ENCODE peak calls at places on chromosomes 13 and 19, in four cellular contexts. A is H1, H is HepG2, O is GM12878. Q is an unnamed sample.
A peak's percentile ranks its signal among the peaks of the same experiment; 100 is the strongest.

GRCh38 chr13:41294914-41295313 is 16.2 kb upstream of the NAA16 start:
- DNase-seq in A (no peak), H (no peak), O (no peak), Q (no peak)

GRCh38 chr19:56504581-56504980 is 3.1 kb upstream of the ZNF471 start:
- DNase-seq in A (no peak), H (no peak), O (no peak), Q (no peak)

GRCh38 chr19:15538774-15539173 is 30.4 kb downstream of the CYP4F22 start:
- DNase-seq in A (no peak), H (no peak), O (no peak), Q (no peak)

GRCh38 chr19:14265285-14266036 is 59.5 kb upstream of the ADGRL1 start:
- DNase-seq in A (no peak), H (no peak), O (no peak), Q (no peak)

GRCh38 chr13:49357694-49358093 is 86.2 kb downstream of the CAB39L start:
- DNase-seq in A (no peak), H (no peak), O (no peak), Q (no peak)

GRCh38 chr13:60583196-60583908 is 186.3 kb downstream of the TDRD3 start:
- DNase-seq in A (no peak), H (peak; percentile 13), O (no peak), Q (no peak)

GRCh38 chr19:34598217-34599155 is 78.5 kb downstream of the SCGB2B2 start:
- DNase-seq in A (no peak), H (no peak), O (no peak), Q (no peak)

GRCh38 chr13:36212789-36213188 is 1.6 kb downstream of the SOHLH2 start:
- DNase-seq in A (no peak), H (no peak), O (no peak), Q (no peak)

GRCh38 chr13:52053460-52053859 is 29.0 kb downstream of the UTP14C start:
- DNase-seq in A (no peak), H (no peak), O (no peak), Q (no peak)

GRCh38 chr19:49877879-49878743 is 609 bp downstream of the TBC1D17 start:
- DNase-seq in A (peak; percentile 94), H (peak; percentile 93), O (peak; percentile 92), Q (peak; percentile 98)

GRCh38 chr19:49878744-49879070 is 1.2 kb downstream of the TBC1D17 start:
- DNase-seq in A (no peak), H (no peak), O (no peak), Q (no peak)

GRCh38 chr19:49875801-49876421 is 1.2 kb downstream of the AKT1S1 start:
- DNase-seq in A (no peak), H (peak; percentile 51), O (no peak), Q (no peak)

GRCh38 chr19:49876422-49877019 is 634 bp downstream of the AKT1S1 start:
- DNase-seq in A (peak; percentile 96), H (peak; percentile 96), O (peak; percentile 96), Q (peak; percentile 82)

DNA sequence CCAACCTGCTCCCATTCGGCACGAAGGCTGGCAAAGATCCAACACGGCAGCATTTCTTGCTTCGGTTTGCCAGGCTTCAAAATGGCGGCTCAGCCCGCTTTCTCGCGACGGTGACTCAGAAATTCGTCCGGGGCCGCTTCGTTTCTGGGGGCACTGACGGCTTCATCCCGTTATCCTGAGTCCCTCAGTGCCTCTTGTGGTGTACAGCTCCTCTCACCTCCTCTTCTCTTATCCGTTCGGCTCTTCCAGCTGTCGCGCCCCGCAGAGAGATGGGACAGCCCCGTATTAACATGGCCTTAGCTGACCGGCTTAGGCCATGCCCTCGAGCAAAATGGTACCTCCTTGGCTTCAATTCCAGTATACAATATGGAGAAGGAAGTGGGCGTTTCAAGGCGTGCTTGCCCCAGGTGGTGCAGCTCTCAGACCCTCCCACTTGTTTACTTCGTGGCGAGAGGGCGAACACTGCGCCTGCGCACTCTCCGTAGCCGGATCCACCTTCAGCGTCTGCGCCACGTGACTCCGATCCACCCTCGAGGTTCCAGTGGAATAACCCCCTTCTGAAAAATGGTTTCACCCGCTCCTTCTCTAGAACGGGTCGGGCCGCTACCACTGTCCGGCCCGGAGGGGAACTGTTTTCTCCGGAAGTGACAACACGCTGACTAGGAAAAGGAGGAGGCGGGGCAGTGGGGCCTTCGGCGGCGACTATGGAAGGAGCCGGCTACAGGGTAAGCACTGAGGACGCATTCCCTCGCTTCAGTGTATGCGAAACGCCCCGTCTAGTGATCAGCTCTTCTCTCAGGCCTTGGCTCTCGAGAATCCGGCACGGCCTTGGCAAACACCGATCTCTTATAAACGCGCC is at the start of the genes AKT1S1 and TBC1D17:
- DNase-seq in A (peak; percentile 100), H (peak; percentile 99), O (peak; percentile 100), Q (peak; percentile 100)
- TF ChIP-seq EP300 in A (peak; percentile 100), H (no peak), O (no peak), Q (no peak)

GRCh38 chr13:80924596-80924995 is 583.7 kb upstream of the SPRY2 start:
- DNase-seq in A (no peak), H (no peak), O (no peak), Q (no peak)

GRCh38 chr13:80923907-80924306 is 583.0 kb upstream of the SPRY2 start:
- DNase-seq in A (no peak), H (no peak), O (no peak), Q (no peak)

GRCh38 chr13:80931766-80932165 is 590.8 kb upstream of the SPRY2 start:
- DNase-seq in A (no peak), H (no peak), O (no peak), Q (no peak)

GRCh38 chr13:80931118-80931517 is 590.2 kb upstream of the SPRY2 start:
- DNase-seq in A (no peak), H (no peak), O (no peak), Q (no peak)

DNA sequence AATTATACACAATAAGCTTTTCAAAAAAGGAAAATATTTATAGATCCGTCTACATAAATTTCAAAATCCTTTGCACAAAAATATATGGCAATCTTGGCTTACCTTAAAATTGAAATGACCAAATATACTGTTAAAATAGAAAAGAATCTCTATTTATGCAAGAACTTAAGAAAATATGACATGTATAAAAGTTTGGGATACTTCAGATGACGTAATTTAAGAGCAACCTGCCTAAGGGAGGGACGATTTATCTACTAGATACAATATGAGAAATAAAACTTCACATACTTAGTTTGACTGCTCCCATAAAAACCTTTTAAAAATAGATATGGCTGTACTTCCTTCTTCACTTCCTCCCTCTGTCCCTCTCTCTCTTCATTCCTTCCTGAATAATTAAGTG is 587.3 kb upstream of the SPRY2 start:
- DNase-seq in A (no peak), H (no peak), O (no peak), Q (no peak)
- TF ChIP-seq KDM1A in A (no peak), H (no peak), O (no peak), Q (no peak)

GRCh38 chr19:19098703-19099632 is 35.2 kb downstream of the SLC25A42 start:
- DNase-seq in A (no peak), H (peak; percentile 97), O (no peak), Q (no peak)
- TF ChIP-seq EP300 in A (no peak), H (no peak), O (no peak), Q (no peak)

GRCh38 chr19:32870981-32871451 is 1.4 kb upstream of the SLC7A9 start:
- DNase-seq in A (no peak), H (peak; percentile 43), O (no peak), Q (no peak)
- TF ChIP-seq KDM1A in A (no peak), H (no peak), O (no peak), Q (no peak)

GRCh38 chr19:18699403-18700054 is 16.0 kb downstream of the CRTC1 start:
- DNase-seq in A (no peak), H (no peak), O (no peak), Q (no peak)

GRCh38 chr19:18701250-18701608 is 17.7 kb downstream of the CRTC1 start:
- DNase-seq in A (no peak), H (no peak), O (no peak), Q (no peak)

GRCh38 chr19:18698321-18699167 is 15.1 kb downstream of the CRTC1 start:
- DNase-seq in A (no peak), H (no peak), O (no peak), Q (no peak)

GRCh38 chr19:18697680-18698079 is 14.2 kb downstream of the CRTC1 start:
- DNase-seq in A (no peak), H (no peak), O (no peak), Q (no peak)

DNA sequence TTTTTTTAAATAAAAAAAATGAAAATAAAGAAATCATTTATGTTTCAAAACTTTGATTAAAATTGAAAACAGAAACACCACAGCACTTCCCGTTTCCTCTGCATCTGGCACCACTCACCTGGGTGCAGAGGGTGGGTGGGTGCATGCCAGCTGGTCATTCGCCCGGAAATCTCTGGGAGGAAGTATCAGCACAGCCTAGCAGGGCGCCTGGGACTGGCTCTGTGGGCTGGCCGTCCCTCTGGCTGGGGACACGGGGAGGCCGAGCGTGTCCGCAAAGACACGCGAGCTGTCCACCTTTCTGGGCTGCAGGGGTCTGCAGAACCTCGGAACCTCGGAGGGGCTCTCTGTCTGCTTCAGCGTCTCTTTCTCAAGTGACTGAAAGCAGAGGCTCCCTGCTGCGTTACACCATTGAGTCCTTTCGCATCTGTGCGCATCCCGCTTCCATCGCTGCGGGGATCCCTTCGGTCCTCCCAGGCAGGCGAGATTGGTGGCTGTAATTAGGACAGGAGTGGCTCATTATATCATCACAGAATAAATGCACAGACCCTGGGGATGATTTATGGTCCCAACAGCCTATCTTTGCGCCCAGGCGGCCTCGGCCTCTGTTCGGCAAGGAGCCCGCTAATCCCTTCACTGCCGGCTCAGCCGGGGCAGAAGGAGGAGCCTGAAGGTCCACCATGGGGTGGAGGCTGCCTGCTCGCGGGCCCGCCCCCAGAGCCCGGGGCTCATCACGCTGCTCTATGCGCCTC is 17.2 kb downstream of the CRTC1 start:
- DNase-seq in A (no peak), H (no peak), O (peak; percentile 27), Q (no peak)
- TF ChIP-seq EP300 in A (no peak), H (no peak), O (no peak), Q (no peak)

GRCh38 chr13:114096811-114097503 is 35.5 kb downstream of the RASA3 start:
- DNase-seq in A (no peak), H (no peak), O (no peak), Q (no peak)
- TF ChIP-seq KDM1A in A (no peak), H (no peak), O (no peak), Q (no peak)

DNA sequence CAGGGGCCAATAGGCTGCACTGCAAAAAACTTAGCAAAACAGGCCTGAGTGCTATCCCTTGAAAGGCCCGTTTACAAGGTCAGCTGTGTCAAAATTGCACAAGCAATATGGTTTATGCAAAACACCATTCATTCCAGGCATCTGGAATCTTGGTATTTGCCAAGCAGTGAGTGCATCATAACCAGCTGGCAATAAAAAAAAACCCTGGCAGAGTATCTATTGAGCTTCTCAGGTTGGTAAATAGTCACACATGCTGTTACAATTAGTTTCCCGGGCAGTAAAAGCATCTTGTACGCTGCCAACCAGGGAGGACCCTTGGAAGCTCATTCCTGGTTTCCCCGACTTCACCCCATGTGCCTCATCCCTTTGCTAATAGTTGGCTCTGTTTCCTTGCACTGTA is 21.3 kb downstream of the ZNF77 start:
- DNase-seq in A (no peak), H (peak; percentile 21), O (no peak), Q (no peak)
- TF ChIP-seq EP300 in A (no peak), H (no peak), O (no peak), Q (no peak)

DNA sequence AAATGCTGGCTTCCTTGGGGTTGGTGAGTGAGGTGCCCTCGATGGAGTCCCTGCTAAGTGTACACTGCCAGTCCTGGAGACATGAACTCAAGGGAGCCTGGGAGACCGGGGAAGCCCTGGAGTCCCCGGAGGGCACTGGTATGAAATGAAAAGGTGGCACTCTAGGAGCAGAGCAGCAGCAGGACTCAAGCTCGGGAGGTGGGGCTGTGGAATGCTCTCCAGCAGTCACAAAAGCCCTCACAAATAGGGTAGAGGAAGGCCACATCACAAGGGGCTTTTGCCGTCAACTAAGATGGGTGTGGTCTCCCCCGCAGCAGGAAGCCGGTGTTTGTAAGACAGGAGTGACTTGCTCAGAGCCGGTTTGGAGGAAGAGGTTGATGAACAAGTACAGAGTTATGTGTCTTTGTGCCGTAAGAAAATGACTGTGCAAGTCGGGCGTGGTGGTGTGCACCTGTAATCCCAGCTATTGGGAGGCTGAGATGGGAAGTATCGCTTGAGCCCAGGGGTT is 19.3 kb downstream of the CCNE1 start:
- DNase-seq in A (no peak), H (no peak), O (no peak), Q (no peak)
- TF ChIP-seq KDM1A in A (no peak), H (no peak), O (no peak), Q (no peak)